ENCODE peak calls at places on chromosomes 7 and 10, in four cellular contexts. E is A549, N is sigmoid colon, K is upper lobe of left lung. O is an unnamed sample.

GRCh38 chr10:122571892-122572291 is 11.3 kb downstream of the DMBT1 start:
- DNase-seq in E (no peak), N (no peak), K (no peak), O (no peak)

GRCh38 chr10:77687621-77688020 is 50.0 kb upstream of the KCNMA1 start:
- DNase-seq in E (no peak), N (no peak), K (no peak), O (no peak)

GRCh38 chr10:128625926-128626325 is 499.7 kb upstream of the MKI67 start:
- DNase-seq in E (no peak), N (no peak), K (no peak), O (no peak)

GRCh38 chr7:50730459-50731400 is 52.0 kb downstream of the GRB10 start:
- DNase-seq in E (no peak), N (no peak), K (no peak), O (no peak)

GRCh38 chr7:123621707-123622106 is 20.1 kb downstream of the ASB15 start:
- DNase-seq in E (no peak), N (no peak), K (no peak), O (no peak)

GRCh38 chr7:151671514-151671913 is 151.8 kb upstream of the RHEB start:
- DNase-seq in E (no peak), N (no peak), K (no peak), O (no peak)

GRCh38 chr7:115941703-115942268 is 88.8 kb downstream of the TFEC start:
- DNase-seq in E (no peak), N (no peak), K (no peak), O (no peak)

GRCh38 chr7:16982640-16983103 is 100.9 kb upstream of the AGR3 start:
- DNase-seq in E (no peak), N (no peak), K (peak; percentile 31), O (no peak)

GRCh38 chr10:91787810-91788209 is 10.4 kb upstream of the TNKS2 start:
- DNase-seq in E (no peak), N (no peak), K (no peak), O (no peak)

GRCh38 chr10:10056958-10057357 is 960.7 kb upstream of the CELF2 start:
- DNase-seq in E (no peak), N (no peak), K (no peak), O (no peak)

GRCh38 chr10:105150486-105150885 is 509.4 kb downstream of the SORCS3 start:
- DNase-seq in E (no peak), N (no peak), K (no peak), O (no peak)

GRCh38 chr10:65358565-65358964 is 1567.3 kb upstream of the LRRTM3 start:
- DNase-seq in E (no peak), N (no peak), K (no peak), O (no peak)

GRCh38 chr10:78931333-78932083 is 137.3 kb upstream of the ZMIZ1 start:
- DNase-seq in E (no peak), N (peak; percentile 86), K (no peak), O (peak; percentile 81)

GRCh38 chr7:76204147-76204546 is 2.5 kb downstream of the SRRM3 start:
- DNase-seq in E (no peak), N (no peak), K (no peak), O (no peak)

GRCh38 chr7:76202666-76203030 is 952 bp downstream of the SRRM3 start:
- DNase-seq in E (no peak), N (no peak), K (no peak), O (no peak)

GRCh38 chr7:76206633-76207032 is 4.9 kb downstream of the SRRM3 start:
- DNase-seq in E (no peak), N (no peak), K (no peak), O (no peak)

GRCh38 chr7:76198202-76198601 is 3.5 kb upstream of the SRRM3 start:
- DNase-seq in E (no peak), N (no peak), K (no peak), O (no peak)

DNA sequence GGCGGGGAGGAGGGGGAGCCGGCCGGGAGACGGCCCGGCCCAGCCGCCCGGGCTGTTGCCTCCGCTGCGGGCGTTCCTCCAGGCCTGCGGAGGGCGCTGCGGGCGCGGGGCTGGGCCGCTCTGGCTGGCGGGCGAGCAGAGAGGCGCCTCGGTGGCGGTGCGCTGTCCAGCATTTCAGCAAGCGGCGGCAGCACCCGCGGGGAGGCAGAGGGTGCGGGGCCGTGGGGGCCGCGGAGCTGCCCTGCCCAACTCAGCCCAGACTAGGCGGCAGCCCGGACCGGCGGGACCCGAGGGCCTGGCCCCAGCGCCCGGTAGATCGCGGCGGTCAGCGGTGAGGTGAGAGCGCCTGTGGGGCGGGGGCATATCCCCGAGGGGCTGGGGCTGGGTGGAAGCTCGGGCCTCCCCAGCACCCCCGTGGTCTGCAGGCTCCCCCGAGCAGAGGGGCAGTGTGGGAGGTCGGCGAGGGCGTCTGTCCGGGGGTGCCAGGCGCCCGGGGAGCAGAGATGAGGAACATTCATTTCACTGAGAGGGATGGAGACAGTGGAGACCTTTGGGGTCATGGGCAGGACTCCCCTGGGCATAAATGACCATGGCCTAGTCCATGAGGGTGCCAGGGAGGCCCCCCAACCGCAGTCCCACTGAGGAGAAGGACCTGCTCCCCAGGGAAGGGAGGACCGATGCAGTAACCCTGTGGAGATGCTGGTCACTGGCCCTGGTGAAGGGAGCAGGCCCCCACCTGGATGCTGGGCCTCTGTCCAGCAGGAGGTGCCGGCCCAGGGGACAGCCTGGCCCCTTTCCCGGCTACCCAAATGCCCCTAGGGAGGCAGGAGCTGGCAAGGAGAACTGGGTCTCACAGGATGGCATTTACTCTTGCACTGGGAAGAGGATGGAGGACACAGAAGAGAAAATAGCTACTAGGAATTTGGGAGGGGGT is at the start of gene SRRM3:
- DNase-seq in E (no peak), N (peak; percentile 72), K (peak; percentile 67), O (peak; percentile 19)
- TF ChIP-seq EP300 in E (no peak), N (no peak), K (no peak), O (no peak)

GRCh38 chr7:100247152-100247757 is 27.5 kb downstream of the PVRIG start:
- DNase-seq in E (peak; percentile 95), N (no peak), K (peak; percentile 44), O (no peak)
- TF ChIP-seq CTCF in E (no peak), N (no peak), K (no peak), O (no peak)

DNA sequence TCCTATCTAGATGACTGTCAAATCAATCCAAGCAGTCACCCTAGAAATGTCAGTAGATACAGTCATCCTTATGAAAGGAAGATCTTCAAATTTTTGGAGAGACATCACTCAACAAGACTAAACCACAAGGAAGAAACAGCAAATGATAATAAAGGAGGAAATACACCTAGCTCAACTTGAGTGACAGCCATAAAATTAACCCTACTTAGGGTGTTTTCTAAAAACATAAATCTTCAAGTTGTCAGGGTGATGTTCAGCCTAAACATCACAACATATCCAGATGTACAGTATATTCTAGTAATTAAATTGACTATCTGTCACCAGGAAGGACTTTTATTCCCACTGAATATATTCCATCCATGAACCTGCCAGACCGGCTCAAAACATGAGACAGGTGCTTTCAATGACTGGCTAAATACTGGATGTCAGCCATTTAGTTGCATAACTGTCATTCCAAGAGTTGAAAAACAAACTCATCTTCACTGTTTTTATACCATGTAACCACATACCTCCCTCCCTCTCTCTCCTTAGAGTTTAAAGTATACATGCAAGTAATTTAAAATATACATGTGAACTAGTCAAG is 298.1 kb upstream of the NEBL start:
- DNase-seq in E (peak; percentile 32), N (no peak), K (no peak), O (no peak)
- TF ChIP-seq EP300 in E (no peak), N (no peak), K (no peak), O (no peak)

DNA sequence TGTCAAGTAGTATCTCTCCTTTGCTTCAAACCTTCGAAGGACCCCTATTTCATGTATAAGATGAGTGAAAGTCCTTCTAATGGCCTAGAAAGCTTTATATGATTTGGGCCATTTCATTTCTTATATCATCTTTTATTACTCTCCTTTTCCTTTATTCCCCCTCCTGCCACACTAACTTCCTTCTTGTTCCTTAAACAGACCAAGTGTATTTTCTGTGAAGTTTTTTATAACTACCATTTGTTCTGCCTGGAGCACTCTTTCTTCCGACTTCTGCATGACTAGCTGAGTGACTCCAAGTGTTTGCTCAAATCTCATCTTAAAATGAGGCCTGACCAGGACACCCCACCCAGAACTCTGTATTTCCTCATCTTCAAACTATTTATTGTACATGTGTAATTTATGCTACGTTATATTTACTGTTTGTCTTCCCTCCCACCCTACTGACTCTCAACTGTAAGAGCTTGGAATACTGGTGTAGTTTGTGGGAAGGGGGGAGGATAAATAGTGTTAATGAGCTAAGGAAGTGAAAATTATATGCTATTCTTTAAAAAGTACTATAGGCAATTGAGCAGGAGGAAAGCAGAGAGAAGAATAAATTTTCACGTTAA is 3.2 kb downstream of the MINDY3 start:
- DNase-seq in E (no peak), N (no peak), K (no peak), O (no peak)
- TF ChIP-seq CTCF in E (no peak), N (no peak), K (no peak), O (no peak)